ENCODE peak calls at places on chromosomes 11 and 22, in five cellular contexts. Z, O, E, K and F are unnamed samples. For H3K4me1, the result is how much of the 10 kb centered on the place peaks cover.

GRCh38 chr11:57402188-57403066 is 12.0 kb upstream of the PRG2 start:
- DNase-seq in Z (no peak), O (no peak), E (no peak), K (no peak), F (no peak)

GRCh38 chr11:124799384-124800225 is 601 bp downstream of the MSANTD2 start:
- DNase-seq in Z (peak), O (no peak), E (no peak), K (peak), F (peak)

GRCh38 chr11:56543157-56543556 is at the start of gene OR5M11:
- DNase-seq in Z (no peak), O (no peak), E (no peak), K (no peak), F (no peak)

GRCh38 chr11:65556470-65557279 is 1.5 kb downstream of the LTBP3 start:
- DNase-seq in Z (no peak), O (no peak), E (no peak), K (peak), F (no peak)

GRCh38 chr22:28942801-28943500 is 59.6 kb downstream of the ZNRF3 start:
- DNase-seq in Z (no peak), O (no peak), E (no peak), K (no peak), F (no peak)

GRCh38 chr11:69587454-69588081 is 53.4 kb upstream of the CCND1 start:
- DNase-seq in Z (no peak), O (no peak), E (no peak), K (no peak), F (peak)

GRCh38 chr22:49406879-49407587 is 420.6 kb downstream of the BRD1 start:
- DNase-seq in Z (no peak), O (no peak), E (no peak), K (no peak), F (no peak)

GRCh38 chr22:22316589-22316988 is 72.0 kb downstream of the VPREB1 start:
- DNase-seq in Z (no peak), O (no peak), E (no peak), K (no peak), F (no peak)

GRCh38 chr11:123364145-123364544 is 65.9 kb upstream of the GRAMD1B start:
- DNase-seq in Z (no peak), O (no peak), E (no peak), K (no peak), F (no peak)

GRCh38 chr11:63985812-63986155 is 454 bp upstream of the OTUB1 start:
- DNase-seq in Z (no peak), O (no peak), E (no peak), K (no peak), F (no peak)

GRCh38 chr11:12243511-12243910 is 133.1 kb downstream of the MICAL2 start:
- DNase-seq in Z (no peak), O (no peak), E (no peak), K (no peak), F (no peak)

GRCh38 chr11:47451436-47451835 is 2.5 kb upstream of the RAPSN start:
- DNase-seq in Z (no peak), O (no peak), E (no peak), K (no peak), F (no peak)

GRCh38 chr11:10379022-10379421 is 74.1 kb downstream of the ADM start:
- DNase-seq in Z (no peak), O (no peak), E (no peak), K (no peak), F (no peak)

GRCh38 chr11:57254631-57255030 is 17.6 kb upstream of the APLNR start:
- DNase-seq in Z (no peak), O (no peak), E (no peak), K (no peak), F (no peak)

GRCh38 chr11:78808903-78809302 is 234.2 kb upstream of the NARS2 start:
- DNase-seq in Z (no peak), O (no peak), E (no peak), K (no peak), F (no peak)

GRCh38 chr11:85232559-85232958 is 394.6 kb downstream of the DLG2 start:
- DNase-seq in Z (no peak), O (no peak), E (no peak), K (no peak), F (no peak)

GRCh38 chr11:67278939-67279588 is 10.0 kb upstream of the ANKRD13D start:
- DNase-seq in Z (no peak), O (no peak), E (no peak), K (peak), F (no peak)

GRCh38 chr11:66715346-66716085 is 13.5 kb downstream of the SPTBN2 start:
- DNase-seq in Z (no peak), O (no peak), E (no peak), K (no peak), F (no peak)

GRCh38 chr22:49207008-49207775 is 620.5 kb downstream of the BRD1 start:
- DNase-seq in Z (no peak), O (peak), E (no peak), K (no peak), F (no peak)

GRCh38 chr22:20807315-20807752 is 33.4 kb downstream of the SERPIND1 start:
- DNase-seq in Z (no peak), O (no peak), E (no peak), K (no peak), F (peak)

GRCh38 chr11:6586434-6587359 is 16.7 kb downstream of the RRP8 start:
- DNase-seq in Z (no peak), O (no peak), E (no peak), K (no peak), F (no peak)

GRCh38 chr11:45857834-45858492 is 10.7 kb downstream of the CRY2 start:
- DNase-seq in Z (peak), O (peak), E (no peak), K (peak), F (no peak)

GRCh38 chr11:75598900-75599299 is 36.8 kb downstream of the SERPINH1 start:
- DNase-seq in Z (no peak), O (no peak), E (no peak), K (no peak), F (no peak)

GRCh38 chr11:78270993-78271392 is 82.3 kb downstream of the USP35 start:
- DNase-seq in Z (no peak), O (no peak), E (no peak), K (no peak), F (no peak)

GRCh38 chr11:72703281-72704008 is 29.2 kb upstream of the PDE2A start:
- DNase-seq in Z (no peak), O (peak), E (no peak), K (peak), F (no peak)

GRCh38 chr11:69576069-69576782 is 64.7 kb upstream of the CCND1 start:
- DNase-seq in Z (no peak), O (no peak), E (no peak), K (no peak), F (peak)

GRCh38 chr22:26671317-26672059 is 14.1 kb downstream of the MIAT start:
- DNase-seq in Z (no peak), O (peak), E (no peak), K (peak), F (no peak)

GRCh38 chr11:78039919-78040671 is 17.0 kb upstream of the KCTD14 start:
- DNase-seq in Z (peak), O (peak), E (peak), K (peak), F (peak)

GRCh38 chr11:11977206-11977938 is 31.1 kb downstream of the DKK3 start:
- DNase-seq in Z (no peak), O (peak), E (peak), K (peak), F (peak)

GRCh38 chr11:87259731-87260130 is 222.0 kb downstream of the TMEM135 start:
- DNase-seq in Z (no peak), O (no peak), E (no peak), K (no peak), F (no peak)

GRCh38 chr11:45161252-45162063 is 15.0 kb downstream of the PRDM11 start:
- DNase-seq in Z (peak), O (peak), E (no peak), K (peak), F (no peak)

GRCh38 chr11:116176484-116177005 is 596.2 kb downstream of the BUD13 start:
- DNase-seq in Z (no peak), O (no peak), E (no peak), K (no peak), F (no peak)

GRCh38 chr22:17902960-17903359 is 121.4 kb downstream of the MICAL3 start:
- DNase-seq in Z (no peak), O (no peak), E (no peak), K (no peak), F (no peak)

GRCh38 chr22:23045461-23045860 is 24.9 kb upstream of the GNAZ start:
- DNase-seq in Z (no peak), O (no peak), E (no peak), K (no peak), F (no peak)

GRCh38 chr11:61429346-61429690 is 457 bp downstream of the CPSF7 start:
- DNase-seq in Z (no peak), O (peak), E (no peak), K (peak), F (peak)

GRCh38 chr11:61959026-61959608 is 8.3 kb downstream of the FTH1 start:
- DNase-seq in Z (no peak), O (no peak), E (no peak), K (no peak), F (peak)

GRCh38 chr22:27881404-27881803 is 37.7 kb downstream of the PITPNB start:
- DNase-seq in Z (no peak), O (peak), E (no peak), K (peak), F (no peak)

GRCh38 chr11:65403607-65404121 is 17.2 kb downstream of the FRMD8 start:
- DNase-seq in Z (no peak), O (no peak), E (no peak), K (no peak), F (no peak)

GRCh38 chr11:2567026-2567671 is 122.3 kb downstream of the KCNQ1 start:
- DNase-seq in Z (peak), O (no peak), E (no peak), K (no peak), F (no peak)

GRCh38 chr11:2570841-2571597 is 126.2 kb downstream of the KCNQ1 start:
- DNase-seq in Z (no peak), O (no peak), E (no peak), K (no peak), F (no peak)

GRCh38 chr11:2570211-2570811 is 125.5 kb downstream of the KCNQ1 start:
- DNase-seq in Z (no peak), O (no peak), E (no peak), K (no peak), F (no peak)

GRCh38 chr11:2569731-2570210 is 125.0 kb downstream of the KCNQ1 start:
- DNase-seq in Z (no peak), O (no peak), E (no peak), K (no peak), F (no peak)

DNA sequence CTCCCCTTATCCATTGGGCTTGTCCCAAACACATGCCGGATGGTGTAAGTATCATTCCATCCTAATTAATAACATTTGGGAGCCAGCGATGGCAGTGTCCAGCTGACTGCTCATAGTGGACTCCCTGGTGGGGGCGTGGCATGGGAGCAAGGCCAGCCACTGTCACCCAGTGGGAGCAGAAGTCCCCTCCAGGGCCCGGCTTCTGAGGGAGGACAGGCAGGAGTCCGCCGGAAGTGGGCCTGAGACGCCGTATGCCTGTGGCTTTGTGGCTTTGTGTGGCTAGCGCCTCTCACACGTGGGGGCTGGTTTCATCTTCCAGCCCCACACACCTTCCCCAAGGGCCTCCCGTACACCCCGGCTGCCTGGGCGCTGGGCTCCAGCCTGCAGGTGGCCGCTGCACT is 124.5 kb downstream of the KCNQ1 start:
- DNase-seq in Z (no peak), O (no peak), E (no peak), K (no peak), F (no peak)
- H3K4me1 ChIP-seq in Z (under half), O (under half), E (under half), K (under half), F (under half)

DNA sequence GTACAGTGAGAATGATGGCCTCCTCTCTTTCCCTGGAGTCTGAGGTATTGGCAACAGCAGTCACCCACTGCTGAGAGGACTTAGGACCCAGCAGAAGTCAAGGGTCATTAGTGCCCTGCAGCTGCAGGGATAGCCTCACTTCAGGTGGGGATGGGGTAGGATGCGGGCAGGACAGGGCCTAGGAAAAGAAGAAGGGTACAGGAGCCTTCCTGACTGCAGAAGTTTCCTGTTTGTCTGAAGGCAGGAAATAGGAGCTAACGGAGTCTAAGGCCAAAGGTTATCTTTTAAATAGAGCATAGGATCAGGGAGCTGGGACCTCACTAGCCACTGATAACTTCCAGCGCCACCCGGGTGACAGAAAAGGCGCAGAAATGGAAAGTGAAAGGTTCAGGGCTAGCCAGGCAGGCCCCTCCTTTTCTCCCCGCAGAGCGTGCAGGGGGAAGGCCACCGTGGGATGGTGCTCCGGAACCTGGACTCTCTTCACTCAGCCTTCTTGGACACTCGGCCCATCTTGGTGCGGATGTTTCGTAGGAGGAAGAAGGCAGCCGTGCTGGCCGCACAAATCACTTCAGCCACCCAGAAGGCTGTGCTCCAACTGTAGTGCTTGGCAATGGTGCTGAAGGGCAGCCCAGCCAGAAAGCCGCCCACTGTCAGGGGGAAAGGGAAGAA is 6.0 kb downstream of the TRAPPC4 start:
- DNase-seq in Z (no peak), O (no peak), E (no peak), K (no peak), F (no peak)
- H3K4me1 ChIP-seq in Z (under half), O (under half), E (under half), K (under half), F (under half)

DNA sequence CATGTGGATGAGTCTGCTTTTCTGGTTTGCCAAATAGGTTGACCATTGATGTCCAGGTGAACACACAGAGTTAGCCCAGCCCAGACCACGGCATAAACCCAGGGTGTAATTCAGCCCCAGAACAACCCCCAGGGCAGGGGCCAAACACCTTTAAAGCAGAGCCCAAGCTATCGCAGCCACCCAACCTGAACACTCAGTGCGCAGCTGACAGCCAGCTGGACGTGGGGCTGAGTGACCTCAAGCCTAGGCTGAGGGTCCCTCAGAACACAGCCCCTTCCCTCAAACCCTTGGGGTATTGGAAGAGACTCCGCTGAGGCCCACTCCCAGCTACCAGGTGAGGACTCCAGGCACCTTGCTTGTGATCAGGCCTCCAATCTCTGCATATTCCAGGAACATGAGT is 161.5 kb upstream of the NECTIN1 start:
- DNase-seq in Z (no peak), O (no peak), E (no peak), K (no peak), F (no peak)
- H3K4me1 ChIP-seq in Z (under half), O (under half), E (under half), K (under half), F (under half)

GRCh38 chr22:40818747-40819662 is at the start of gene SLC25A17:
- DNase-seq in Z (peak), O (peak), E (peak), K (peak), F (peak)

GRCh38 chr22:40818192-40818746 is 877 bp downstream of the SLC25A17 start:
- DNase-seq in Z (no peak), O (no peak), E (no peak), K (no peak), F (no peak)

GRCh38 chr22:40808018-40808841 is 10.9 kb downstream of the SLC25A17 start:
- DNase-seq in Z (no peak), O (no peak), E (no peak), K (no peak), F (peak)

GRCh38 chr22:40817737-40818136 is 1.4 kb downstream of the SLC25A17 start:
- DNase-seq in Z (no peak), O (no peak), E (no peak), K (no peak), F (no peak)

GRCh38 chr22:40813912-40814315 is 5.2 kb downstream of the SLC25A17 start:
- DNase-seq in Z (no peak), O (no peak), E (no peak), K (no peak), F (no peak)
- H3K4me1 ChIP-seq in Z (under half), O (under half), E (under half), K (under half), F (under half)

DNA sequence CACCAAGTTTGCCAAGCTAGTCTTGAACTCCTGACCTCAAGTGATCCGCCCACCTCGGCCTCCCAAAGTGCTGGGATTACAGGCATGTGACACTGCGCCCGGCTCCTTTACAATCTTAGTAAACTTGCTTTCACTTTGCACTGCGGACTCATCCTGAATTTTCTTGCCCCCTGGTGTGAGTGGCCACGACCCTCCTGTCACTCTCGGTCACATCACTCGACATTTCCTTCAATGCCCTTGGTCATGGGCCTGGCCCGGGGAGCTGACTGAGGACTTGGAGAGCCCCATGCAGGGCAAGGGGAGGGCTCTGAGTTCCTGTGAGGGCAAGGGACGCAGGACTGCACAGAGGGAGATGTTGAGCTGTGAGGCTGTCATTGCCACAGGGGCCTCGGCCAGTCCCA is 21.4 kb downstream of the A4GALT start:
- DNase-seq in Z (no peak), O (no peak), E (no peak), K (no peak), F (peak)
- H3K4me1 ChIP-seq in Z (under half), O (under half), E (under half), K (under half), F (under half)